ENCODE peak calls at places on chromosome 9, in nine cellular contexts. N is iPS-NIHi11; W is CD8-positive, alpha-beta memory T cell; J is activated gamma-delta T cell treated with anti-CD3 and anti-CD28 coated beads, Interleukin-2, amount 50 U/mL, for 16 hours; A is HEK293T; G is activated CD4-positive, alpha-beta T cell treated with anti-CD3 and anti-CD28 coated beads, Interleukin-2, amount 50 U/mL, for 24 hours; M is lower leg skin; Q is RWPE1; F is myocyte. K is an unnamed sample.

GRCh38 chr9:79658926-79659325 is 87.2 kb downstream of the TLE4 start:
- DNase-seq in W (no peak), M (no peak), G (no peak), J (no peak), Q (no peak), A (no peak), N (no peak), F (no peak), K (no peak)

GRCh38 chr9:107597743-107598217 is 108.2 kb upstream of the KLF4 start:
- DNase-seq in A (no peak), M (no peak), N (no peak), Q (no peak), F (no peak), W (no peak), G (no peak), J (no peak), K (no peak)

GRCh38 chr9:121700165-121700830 is 48.9 kb downstream of the DAB2IP start:
- DNase-seq in W (no peak), G (no peak), M (peak), A (peak), F (peak), Q (peak), N (peak), J (no peak), K (no peak)

GRCh38 chr9:114139061-114139460 is 16.3 kb upstream of the COL27A1 start:
- DNase-seq in Q (no peak), J (no peak), A (no peak), M (no peak), G (no peak), N (no peak), W (no peak), F (no peak), K (no peak)

GRCh38 chr9:135156525-135157510 is 69.3 kb downstream of the OLFM1 start:
- DNase-seq in W (no peak), G (no peak), N (peak), A (peak), J (no peak), F (peak), Q (peak), M (no peak), K (peak)

GRCh38 chr9:136928591-136928990 is 15.9 kb downstream of the FBXW5 start:
- DNase-seq in F (peak), J (no peak), A (no peak), W (no peak), M (no peak), N (no peak), Q (no peak), G (no peak), K (no peak)

GRCh38 chr9:137988051-137988450 is 110.5 kb downstream of the CACNA1B start:
- DNase-seq in G (no peak), W (no peak), J (no peak), A (no peak), Q (no peak), F (no peak), M (peak), N (no peak), K (no peak)

GRCh38 chr9:92711844-92712243 is 41.9 kb upstream of the IPPK start:
- DNase-seq in N (no peak), F (no peak), Q (no peak), A (no peak), J (no peak), M (no peak), W (no peak), G (no peak), K (peak)

GRCh38 chr9:91412895-91413294 is 10.7 kb downstream of the NFIL3 start:
- DNase-seq in A (no peak), G (no peak), N (no peak), J (no peak), F (no peak), M (no peak), Q (no peak), W (no peak), K (no peak)

GRCh38 chr9:135604437-135605237 is 34.7 kb downstream of the GLT6D1 start:
- DNase-seq in F (no peak), A (no peak), N (peak), G (no peak), M (peak), W (no peak), Q (no peak), J (no peak), K (no peak)

GRCh38 chr9:29319727-29320513 is 1746.6 kb upstream of the C9orf72 start:
- DNase-seq in W (no peak), J (no peak), G (no peak), M (no peak), N (no peak), A (no peak), F (no peak), Q (no peak), K (peak)

GRCh38 chr9:128246471-128246870 is 29.3 kb downstream of the GOLGA2 start:
- DNase-seq in A (no peak), W (no peak), J (no peak), G (no peak), M (no peak), Q (no peak), F (no peak), N (no peak), K (no peak)

K was measured in KBM-7.